ENCODE peak calls at places on chromosomes 4 and X, in nine cellular contexts. W is dermis microvascular lymphatic vessel endothelial cell; L is kidney tubule cell; B is hepatocyte; N is Jurkat, Clone E6-1; Z is central memory CD4-positive, alpha-beta T cell; H is A549; X is transverse colon; F is heart right ventricle. T is an unnamed sample.

GRCh38 chr4:98209111-98209510 is 52.1 kb upstream of the RAP1GDS1 start:
- DNase-seq in Z (no peak), F (no peak), X (no peak), N (no peak), B (no peak), L (no peak), W (no peak), H (no peak), T (no peak)

GRCh38 chrX:29858714-29859113 is 356.6 kb upstream of the MAGEB2 start:
- DNase-seq in Z (no peak), X (no peak), W (no peak), B (no peak), N (no peak), H (no peak), F (no peak), L (peak), T (no peak)

GRCh38 chrX:73992019-73992418 is 312.0 kb upstream of the ZCCHC13 start:
- DNase-seq in F (no peak), X (no peak), L (no peak), H (no peak), W (no peak), N (no peak), B (no peak), Z (no peak), T (no peak)

GRCh38 chrX:9153299-9153698 is 119.4 kb upstream of the FAM9B start:
- DNase-seq in X (no peak), B (no peak), N (no peak), L (peak), F (no peak), W (peak), H (peak), Z (no peak), T (peak)

GRCh38 chr4:92305878-92306520 is 2.2 kb downstream of the GRID2 start:
- DNase-seq in W (no peak), H (no peak), F (no peak), N (no peak), L (peak), X (no peak), Z (no peak), B (peak), T (no peak)

GRCh38 chrX:39855748-39856129 is 242.0 kb downstream of the BCOR start:
- DNase-seq in B (peak), Z (peak), H (peak), N (peak), X (peak), F (no peak), L (no peak), W (peak), T (peak)

GRCh38 chrX:134599173-134599914 is 58.9 kb downstream of the PLAC1 start:
- DNase-seq in H (no peak), L (no peak), F (no peak), Z (no peak), W (no peak), X (no peak), B (no peak), N (no peak), T (peak)

GRCh38 chr4:69467797-69468196 is 27.9 kb downstream of the UGT2B4 start:
- DNase-seq in Z (no peak), N (no peak), H (no peak), W (no peak), B (no peak), L (no peak), F (no peak), X (no peak), T (no peak)

GRCh38 chr4:144666539-144667175 is 20.7 kb downstream of the HHIP start:
- DNase-seq in N (no peak), Z (no peak), F (no peak), B (no peak), X (no peak), W (peak), H (no peak), L (peak), T (no peak)

GRCh38 chr4:183401473-183401872 is 43.0 kb upstream of the CDKN2AIP start:
- DNase-seq in F (no peak), W (no peak), B (no peak), Z (no peak), L (peak), N (no peak), H (no peak), X (no peak), T (no peak)

GRCh38 chrX:64205441-64205734 is at the start of gene AMER1:
- DNase-seq in B (no peak), W (no peak), N (no peak), L (no peak), F (no peak), H (no peak), Z (no peak), X (peak), T (no peak)

GRCh38 chr4:20625460-20625859 is 74.8 kb upstream of the PACRGL start:
- DNase-seq in N (no peak), H (no peak), L (no peak), X (peak), F (no peak), W (no peak), Z (no peak), B (no peak), T (no peak)

GRCh38 chr4:11218692-11219091 is 210.0 kb downstream of the HS3ST1 start:
- DNase-seq in L (no peak), N (no peak), F (no peak), B (no peak), H (no peak), W (no peak), Z (no peak), X (no peak), T (no peak)

GRCh38 chr4:3468804-3469203 is 5.7 kb downstream of the DOK7 start:
- DNase-seq in N (no peak), Z (no peak), B (no peak), H (no peak), F (no peak), W (no peak), X (no peak), L (no peak), T (no peak)

GRCh38 chr4:69167300-69167699 is 47.2 kb downstream of the UGT2B11 start:
- DNase-seq in H (peak), Z (no peak), N (no peak), L (peak), X (no peak), W (no peak), B (no peak), F (no peak), T (no peak)

GRCh38 chr4:169064281-169064680 is 54.2 kb upstream of the CBR4 start:
- DNase-seq in F (no peak), L (no peak), H (no peak), B (no peak), N (no peak), W (no peak), Z (no peak), X (no peak), T (no peak)

GRCh38 chr4:29319663-29320340 is 1400.4 kb upstream of the PCDH7 start:
- DNase-seq in N (no peak), Z (no peak), W (no peak), F (no peak), B (no peak), X (no peak), L (no peak), H (no peak), T (no peak)

GRCh38 chr4:1759170-1759817 is 33.8 kb upstream of the FGFR3 start:
- DNase-seq in X (no peak), H (no peak), L (no peak), F (no peak), W (no peak), B (no peak), Z (no peak), N (no peak), T (no peak)

GRCh38 chrX:65488496-65488895 is 46.1 kb downstream of the LAS1L start:
- DNase-seq in X (no peak), L (no peak), F (no peak), Z (no peak), H (no peak), W (no peak), N (no peak), B (no peak), T (peak)

GRCh38 chr4:77773101-77773500 is 46.1 kb downstream of the CNOT6L start:
- DNase-seq in N (no peak), Z (no peak), H (no peak), B (no peak), L (no peak), F (no peak), X (no peak), W (no peak), T (no peak)

GRCh38 chr4:121801715-121802075 is 572 bp downstream of the EXOSC9 start:
- DNase-seq in L (no peak), N (no peak), Z (no peak), F (no peak), W (no peak), X (no peak), H (no peak), B (no peak), T (no peak)

GRCh38 chr4:103892616-103893015 is 172.8 kb upstream of the TACR3 start:
- DNase-seq in L (no peak), B (no peak), Z (no peak), N (no peak), X (no peak), W (no peak), F (no peak), H (no peak), T (no peak)

GRCh38 chr4:27000122-27000521 is 139.5 kb downstream of the STIM2 start:
- DNase-seq in F (no peak), X (no peak), B (no peak), W (no peak), L (no peak), Z (no peak), H (no peak), N (no peak), T (no peak)

GRCh38 chr4:11632015-11632414 is 203.3 kb upstream of the HS3ST1 start:
- DNase-seq in Z (no peak), F (no peak), H (no peak), W (no peak), L (peak), X (no peak), B (no peak), N (no peak), T (no peak)

GRCh38 chrX:104427693-104428092 is 138.3 kb upstream of the IL1RAPL2 start:
- DNase-seq in H (no peak), Z (no peak), N (no peak), B (no peak), L (no peak), X (no peak), W (no peak), F (no peak), T (no peak)

GRCh38 chr4:77126844-77127614 is 30.0 kb upstream of the CCNG2 start:
- DNase-seq in Z (no peak), B (no peak), W (no peak), L (no peak), N (peak), X (no peak), F (no peak), H (no peak), T (no peak)

GRCh38 chr4:55173580-55173979 is 48.2 kb upstream of the KDR start:
- DNase-seq in N (no peak), F (no peak), L (peak), W (peak), H (peak), X (no peak), Z (no peak), B (no peak), T (no peak)

GRCh38 chr4:145739840-145740239 is 59.9 kb downstream of the C4orf51 start:
- DNase-seq in Z (no peak), L (peak), N (no peak), H (peak), W (no peak), B (peak), F (no peak), X (peak), T (no peak)

GRCh38 chrX:111098874-111099273 is 2.9 kb downstream of the PAK3 start:
- DNase-seq in X (peak), B (peak), W (peak), L (peak), Z (peak), H (peak), N (peak), F (peak), T (peak)

GRCh38 chrX:26254436-26254835 is 38.5 kb downstream of the MAGEB5 start:
- DNase-seq in L (peak), H (no peak), N (no peak), W (no peak), X (no peak), Z (no peak), F (no peak), B (no peak), T (no peak)

T was measured in T-helper 2 cell.